ENCODE peak calls at places on chromosomes 13 and 19, in nine cellular contexts. One of them, this sample, is unnamed.

GRCh38 chr19:4597975-4598671 is 38.6 kb upstream of the SEMA6B start:
- DNase-seq in BJ: no peak
- DNase-seq in CD4-positive, alpha-beta T cell: peak
- DNase-seq in endodermal cell: peak
- DNase-seq in heart left ventricle: no peak
- DNase-seq in GM12865: peak
- DNase-seq in lower lobe of right lung: peak
- DNase-seq in WTC11: peak
- DNase-seq in endothelial cell of umbilical vein: no peak
- DNase-seq in this sample: peak

GRCh38 chr13:107258599-107259187 is 690.8 kb upstream of the ARGLU1 start:
- DNase-seq in BJ: no peak
- DNase-seq in CD4-positive, alpha-beta T cell: no peak
- DNase-seq in endodermal cell: no peak
- DNase-seq in heart left ventricle: no peak
- DNase-seq in GM12865: no peak
- DNase-seq in lower lobe of right lung: no peak
- DNase-seq in WTC11: no peak
- DNase-seq in endothelial cell of umbilical vein: peak
- DNase-seq in this sample: no peak

GRCh38 chr13:39684531-39685137 is 29.2 kb downstream of the COG6 start:
- DNase-seq in BJ: peak
- DNase-seq in CD4-positive, alpha-beta T cell: no peak
- DNase-seq in endodermal cell: no peak
- DNase-seq in heart left ventricle: no peak
- DNase-seq in GM12865: peak
- DNase-seq in lower lobe of right lung: no peak
- DNase-seq in WTC11: no peak
- DNase-seq in endothelial cell of umbilical vein: peak
- DNase-seq in this sample: no peak

GRCh38 chr19:17519967-17520366 is 8.5 kb downstream of the PGLS start:
- DNase-seq in BJ: no peak
- DNase-seq in CD4-positive, alpha-beta T cell: no peak
- DNase-seq in endodermal cell: no peak
- DNase-seq in heart left ventricle: no peak
- DNase-seq in GM12865: no peak
- DNase-seq in lower lobe of right lung: no peak
- DNase-seq in WTC11: no peak
- DNase-seq in endothelial cell of umbilical vein: no peak
- DNase-seq in this sample: no peak

GRCh38 chr19:48196933-48197665 is 26.6 kb downstream of the ZSWIM9 start:
- DNase-seq in BJ: no peak
- DNase-seq in CD4-positive, alpha-beta T cell: no peak
- DNase-seq in endodermal cell: peak
- DNase-seq in heart left ventricle: no peak
- DNase-seq in GM12865: no peak
- DNase-seq in lower lobe of right lung: no peak
- DNase-seq in WTC11: no peak
- DNase-seq in endothelial cell of umbilical vein: peak
- DNase-seq in this sample: no peak

GRCh38 chr13:54092686-54093085 is 1064.1 kb downstream of the OLFM4 start:
- DNase-seq in BJ: no peak
- DNase-seq in CD4-positive, alpha-beta T cell: no peak
- DNase-seq in endodermal cell: no peak
- DNase-seq in heart left ventricle: no peak
- DNase-seq in GM12865: peak
- DNase-seq in lower lobe of right lung: no peak
- DNase-seq in WTC11: no peak
- DNase-seq in endothelial cell of umbilical vein: no peak
- DNase-seq in this sample: no peak

GRCh38 chr13:34409496-34410163 is 532.4 kb upstream of the NBEA start:
- DNase-seq in BJ: no peak
- DNase-seq in CD4-positive, alpha-beta T cell: no peak
- DNase-seq in endodermal cell: no peak
- DNase-seq in heart left ventricle: no peak
- DNase-seq in GM12865: no peak
- DNase-seq in lower lobe of right lung: no peak
- DNase-seq in WTC11: no peak
- DNase-seq in endothelial cell of umbilical vein: no peak
- DNase-seq in this sample: no peak

GRCh38 chr19:17873661-17874422 is 2.1 kb downstream of the SLC5A5 start:
- DNase-seq in BJ: no peak
- DNase-seq in CD4-positive, alpha-beta T cell: peak
- DNase-seq in endodermal cell: peak
- DNase-seq in heart left ventricle: no peak
- DNase-seq in GM12865: peak
- DNase-seq in lower lobe of right lung: peak
- DNase-seq in WTC11: peak
- DNase-seq in endothelial cell of umbilical vein: no peak
- DNase-seq in this sample: no peak

GRCh38 chr19:49879243-49879960 is 1.9 kb downstream of the TBC1D17 start:
- DNase-seq in BJ: no peak
- DNase-seq in CD4-positive, alpha-beta T cell: no peak
- DNase-seq in endodermal cell: no peak
- DNase-seq in heart left ventricle: no peak
- DNase-seq in GM12865: no peak
- DNase-seq in lower lobe of right lung: peak
- DNase-seq in WTC11: no peak
- DNase-seq in endothelial cell of umbilical vein: no peak
- DNase-seq in this sample: no peak

GRCh38 chr19:41255171-41255570 is 9.0 kb upstream of the HNRNPUL1 start:
- DNase-seq in BJ: no peak
- DNase-seq in CD4-positive, alpha-beta T cell: no peak
- DNase-seq in endodermal cell: no peak
- DNase-seq in heart left ventricle: no peak
- DNase-seq in GM12865: no peak
- DNase-seq in lower lobe of right lung: no peak
- DNase-seq in WTC11: no peak
- DNase-seq in endothelial cell of umbilical vein: no peak
- DNase-seq in this sample: no peak

GRCh38 chr13:30071890-30072817 is 221.7 kb upstream of the UBL3 start:
- DNase-seq in BJ: no peak
- DNase-seq in CD4-positive, alpha-beta T cell: no peak
- DNase-seq in endodermal cell: no peak
- DNase-seq in heart left ventricle: no peak
- DNase-seq in GM12865: no peak
- DNase-seq in lower lobe of right lung: peak
- DNase-seq in WTC11: no peak
- DNase-seq in endothelial cell of umbilical vein: no peak
- DNase-seq in this sample: no peak

GRCh38 chr19:12000152-12000981 is 35.1 kb downstream of the ZNF433 start:
- DNase-seq in BJ: no peak
- DNase-seq in CD4-positive, alpha-beta T cell: no peak
- DNase-seq in endodermal cell: no peak
- DNase-seq in heart left ventricle: no peak
- DNase-seq in GM12865: peak
- DNase-seq in lower lobe of right lung: no peak
- DNase-seq in WTC11: no peak
- DNase-seq in endothelial cell of umbilical vein: no peak
- DNase-seq in this sample: no peak

GRCh38 chr13:24443366-24443765 is 69.2 kb downstream of the PARP4 start:
- DNase-seq in BJ: no peak
- DNase-seq in CD4-positive, alpha-beta T cell: no peak
- DNase-seq in endodermal cell: no peak
- DNase-seq in heart left ventricle: no peak
- DNase-seq in GM12865: no peak
- DNase-seq in lower lobe of right lung: no peak
- DNase-seq in WTC11: no peak
- DNase-seq in endothelial cell of umbilical vein: no peak
- DNase-seq in this sample: no peak
- TF ChIP-seq CTCF in BJ: no peak
- TF ChIP-seq CTCF in CD4-positive, alpha-beta T cell: no peak
- TF ChIP-seq CTCF in endodermal cell: no peak
- TF ChIP-seq CTCF in heart left ventricle: no peak
- TF ChIP-seq CTCF in GM12865: no peak
- TF ChIP-seq CTCF in lower lobe of right lung: no peak
- TF ChIP-seq CTCF in WTC11: no peak
- TF ChIP-seq CTCF in endothelial cell of umbilical vein: no peak
- TF ChIP-seq CTCF in this sample: no peak

DNA sequence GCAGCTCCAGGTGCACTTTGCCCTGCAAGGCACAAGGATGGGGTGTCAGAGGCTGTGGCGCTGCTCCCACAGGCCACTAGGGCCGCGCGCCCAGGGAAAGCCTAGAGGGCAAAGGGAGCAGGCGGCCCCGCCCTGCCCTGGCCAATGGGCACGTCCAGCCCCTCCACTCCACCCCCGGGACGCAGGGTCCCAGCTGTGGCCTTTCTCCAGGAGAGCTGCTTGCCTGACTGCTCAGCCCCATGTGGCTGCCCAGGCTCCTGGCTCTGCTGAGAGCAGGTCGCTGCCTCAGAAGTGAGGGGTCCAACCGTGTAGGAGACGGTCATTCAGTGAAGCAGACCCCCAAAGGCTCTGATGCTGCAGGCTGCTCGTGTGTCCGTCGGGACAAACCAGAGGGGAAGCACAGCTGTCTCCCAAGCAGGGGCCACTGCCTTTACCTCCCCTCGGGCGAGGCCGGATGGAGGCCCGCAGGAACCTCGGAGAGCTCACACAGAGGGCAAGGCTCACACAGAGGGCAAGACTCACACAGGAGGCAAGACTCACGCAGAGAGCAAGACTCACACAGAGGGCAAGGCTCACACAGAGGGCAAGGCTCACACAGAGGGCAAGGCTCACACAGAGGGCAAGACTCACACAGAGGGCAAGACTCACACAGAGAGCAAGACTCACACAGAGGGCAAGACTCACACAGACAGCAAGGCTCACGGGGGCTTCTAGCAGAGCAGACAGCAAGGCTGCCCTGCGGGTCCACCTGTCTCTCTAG is 56.2 kb upstream of the C13orf46 start:
- DNase-seq in BJ: no peak
- DNase-seq in CD4-positive, alpha-beta T cell: no peak
- DNase-seq in endodermal cell: no peak
- DNase-seq in heart left ventricle: peak
- DNase-seq in GM12865: no peak
- DNase-seq in lower lobe of right lung: no peak
- DNase-seq in WTC11: no peak
- DNase-seq in endothelial cell of umbilical vein: no peak
- DNase-seq in this sample: no peak
- TF ChIP-seq CTCF in BJ: no peak
- TF ChIP-seq CTCF in CD4-positive, alpha-beta T cell: no peak
- TF ChIP-seq CTCF in endodermal cell: peak
- TF ChIP-seq CTCF in heart left ventricle: no peak
- TF ChIP-seq CTCF in GM12865: no peak
- TF ChIP-seq CTCF in lower lobe of right lung: no peak
- TF ChIP-seq CTCF in WTC11: no peak
- TF ChIP-seq CTCF in endothelial cell of umbilical vein: no peak
- TF ChIP-seq CTCF in this sample: no peak

GRCh38 chr13:20775961-20776360 is 2.2 kb upstream of the EEF1AKMT1 start:
- DNase-seq in BJ: no peak
- DNase-seq in CD4-positive, alpha-beta T cell: no peak
- DNase-seq in endodermal cell: no peak
- DNase-seq in heart left ventricle: no peak
- DNase-seq in GM12865: no peak
- DNase-seq in lower lobe of right lung: no peak
- DNase-seq in WTC11: no peak
- DNase-seq in endothelial cell of umbilical vein: no peak
- DNase-seq in this sample: no peak

GRCh38 chr13:20774746-20775145 is 985 bp upstream of the EEF1AKMT1 start:
- DNase-seq in BJ: no peak
- DNase-seq in CD4-positive, alpha-beta T cell: no peak
- DNase-seq in endodermal cell: no peak
- DNase-seq in heart left ventricle: no peak
- DNase-seq in GM12865: no peak
- DNase-seq in lower lobe of right lung: no peak
- DNase-seq in WTC11: no peak
- DNase-seq in endothelial cell of umbilical vein: no peak
- DNase-seq in this sample: no peak

GRCh38 chr13:20776751-20777150 is 3.0 kb upstream of the EEF1AKMT1 start:
- DNase-seq in BJ: no peak
- DNase-seq in CD4-positive, alpha-beta T cell: no peak
- DNase-seq in endodermal cell: peak
- DNase-seq in heart left ventricle: no peak
- DNase-seq in GM12865: no peak
- DNase-seq in lower lobe of right lung: no peak
- DNase-seq in WTC11: no peak
- DNase-seq in endothelial cell of umbilical vein: no peak
- DNase-seq in this sample: no peak

GRCh38 chr13:20772401-20773131 is 1.2 kb downstream of the EEF1AKMT1 start:
- DNase-seq in BJ: no peak
- DNase-seq in CD4-positive, alpha-beta T cell: no peak
- DNase-seq in endodermal cell: no peak
- DNase-seq in heart left ventricle: no peak
- DNase-seq in GM12865: no peak
- DNase-seq in lower lobe of right lung: no peak
- DNase-seq in WTC11: no peak
- DNase-seq in endothelial cell of umbilical vein: no peak
- DNase-seq in this sample: no peak

GRCh38 chr13:20773194-20774080 is at the start of gene EEF1AKMT1:
- DNase-seq in BJ: peak
- DNase-seq in CD4-positive, alpha-beta T cell: peak
- DNase-seq in endodermal cell: peak
- DNase-seq in heart left ventricle: peak
- DNase-seq in GM12865: peak
- DNase-seq in lower lobe of right lung: peak
- DNase-seq in WTC11: peak
- DNase-seq in endothelial cell of umbilical vein: peak
- DNase-seq in this sample: peak
- TF ChIP-seq CTCF in BJ: no peak
- TF ChIP-seq CTCF in CD4-positive, alpha-beta T cell: no peak
- TF ChIP-seq CTCF in endodermal cell: no peak
- TF ChIP-seq CTCF in heart left ventricle: no peak
- TF ChIP-seq CTCF in GM12865: no peak
- TF ChIP-seq CTCF in lower lobe of right lung: no peak
- TF ChIP-seq CTCF in WTC11: no peak
- TF ChIP-seq CTCF in endothelial cell of umbilical vein: no peak
- TF ChIP-seq CTCF in this sample: no peak

GRCh38 chr19:33296473-33297060 is 5.8 kb downstream of the CEBPA start:
- DNase-seq in BJ: peak
- DNase-seq in CD4-positive, alpha-beta T cell: no peak
- DNase-seq in endodermal cell: peak
- DNase-seq in heart left ventricle: peak
- DNase-seq in GM12865: no peak
- DNase-seq in lower lobe of right lung: no peak
- DNase-seq in WTC11: no peak
- DNase-seq in endothelial cell of umbilical vein: no peak
- DNase-seq in this sample: no peak

GRCh38 chr19:33295621-33296472 is 6.5 kb downstream of the CEBPA start:
- DNase-seq in BJ: no peak
- DNase-seq in CD4-positive, alpha-beta T cell: no peak
- DNase-seq in endodermal cell: no peak
- DNase-seq in heart left ventricle: peak
- DNase-seq in GM12865: peak
- DNase-seq in lower lobe of right lung: peak
- DNase-seq in WTC11: no peak
- DNase-seq in endothelial cell of umbilical vein: no peak
- DNase-seq in this sample: no peak

GRCh38 chr19:33292595-33293254 is 9.6 kb downstream of the CEBPA start:
- DNase-seq in BJ: no peak
- DNase-seq in CD4-positive, alpha-beta T cell: no peak
- DNase-seq in endodermal cell: no peak
- DNase-seq in heart left ventricle: peak
- DNase-seq in GM12865: no peak
- DNase-seq in lower lobe of right lung: peak
- DNase-seq in WTC11: no peak
- DNase-seq in endothelial cell of umbilical vein: no peak
- DNase-seq in this sample: peak

GRCh38 chr19:33293255-33294057 is 8.9 kb downstream of the CEBPA start:
- DNase-seq in BJ: peak
- DNase-seq in CD4-positive, alpha-beta T cell: no peak
- DNase-seq in endodermal cell: no peak
- DNase-seq in heart left ventricle: peak
- DNase-seq in GM12865: no peak
- DNase-seq in lower lobe of right lung: peak
- DNase-seq in WTC11: no peak
- DNase-seq in endothelial cell of umbilical vein: no peak
- DNase-seq in this sample: peak

GRCh38 chr19:33294058-33294798 is 8.1 kb downstream of the CEBPA start:
- DNase-seq in BJ: no peak
- DNase-seq in CD4-positive, alpha-beta T cell: no peak
- DNase-seq in endodermal cell: no peak
- DNase-seq in heart left ventricle: peak
- DNase-seq in GM12865: no peak
- DNase-seq in lower lobe of right lung: no peak
- DNase-seq in WTC11: peak
- DNase-seq in endothelial cell of umbilical vein: no peak
- DNase-seq in this sample: no peak
- TF ChIP-seq CTCF in BJ: no peak
- TF ChIP-seq CTCF in CD4-positive, alpha-beta T cell: no peak
- TF ChIP-seq CTCF in endodermal cell: no peak
- TF ChIP-seq CTCF in heart left ventricle: no peak
- TF ChIP-seq CTCF in GM12865: no peak
- TF ChIP-seq CTCF in lower lobe of right lung: no peak
- TF ChIP-seq CTCF in WTC11: no peak
- TF ChIP-seq CTCF in endothelial cell of umbilical vein: no peak
- TF ChIP-seq CTCF in this sample: no peak

This sample was measured in CD14-positive monocyte.